ENCODE peak calls at places on chromosomes 6 and 20, in five cellular contexts. A is H1, F is HepG2, X is K562, Z is GM12878. B is an unnamed sample.

GRCh38 chr20:49394264-49394663 is 88.2 kb downstream of the KCNB1 start:
- DNase-seq in Z (no peak), A (no peak), X (no peak), F (no peak), B (no peak)

GRCh38 chr6:87250019-87250418 is 72.4 kb upstream of the SMIM8 start:
- DNase-seq in Z (no peak), A (no peak), X (no peak), F (no peak), B (no peak)

GRCh38 chr20:22466447-22467171 is 117.8 kb downstream of the FOXA2 start:
- DNase-seq in A (no peak), X (no peak), Z (no peak), F (no peak), B (no peak)

GRCh38 chr6:40832691-40833090 is 206.3 kb downstream of the UNC5CL start:
- DNase-seq in F (no peak), X (no peak), A (no peak), Z (no peak), B (no peak)

GRCh38 chr6:167329014-167329413 is 4.1 kb downstream of the TTLL2 start:
- DNase-seq in X (no peak), F (no peak), A (no peak), Z (no peak), B (no peak)

GRCh38 chr6:34030831-34031566 is 114.9 kb downstream of the GRM4 start:
- DNase-seq in X (no peak), Z (no peak), A (no peak), F (no peak), B (no peak)

GRCh38 chr6:53615633-53616449 is 49.7 kb downstream of the KLHL31 start:
- DNase-seq in X (peak), A (no peak), F (peak), Z (no peak), B (peak)

GRCh38 chr6:25296217-25296905 is 17.2 kb downstream of the CARMIL1 start:
- DNase-seq in X (no peak), Z (no peak), A (no peak), F (no peak), B (no peak)

GRCh38 chr6:151704383-151704782 is 103.1 kb upstream of the ESR1 start:
- DNase-seq in F (no peak), A (no peak), X (no peak), Z (no peak), B (no peak)

GRCh38 chr6:110089323-110089722 is 90.1 kb downstream of the WASF1 start:
- DNase-seq in Z (no peak), A (no peak), X (no peak), F (no peak), B (no peak)

GRCh38 chr20:47146703-47147102 is 209.8 kb downstream of the ZMYND8 start:
- DNase-seq in X (no peak), F (peak), A (no peak), Z (no peak), B (no peak)

GRCh38 chr20:44750081-44750805 is 4.6 kb downstream of the KCNK15 start:
- DNase-seq in Z (no peak), X (peak), F (no peak), A (peak), B (no peak)

GRCh38 chr6:28880894-28881780 is 42.6 kb downstream of the TRIM27 start:
- DNase-seq in Z (no peak), A (peak), F (peak), X (peak), B (peak)

GRCh38 chr20:17790308-17790707 is 90.5 kb downstream of the BANF2 start:
- DNase-seq in F (no peak), X (no peak), A (no peak), Z (no peak), B (no peak)

GRCh38 chr20:44151621-44152416 is 35.2 kb downstream of the JPH2 start:
- DNase-seq in F (no peak), A (no peak), Z (no peak), X (no peak), B (peak)

GRCh38 chr20:43949741-43950618 is 35.3 kb downstream of the TOX2 start:
- DNase-seq in F (no peak), Z (peak), A (no peak), X (peak), B (no peak)

GRCh38 chr6:63549076-63549475 is 23.2 kb upstream of the LOC128125822 start:
- DNase-seq in F (no peak), X (no peak), A (no peak), Z (no peak), B (no peak)

GRCh38 chr20:5504061-5504739 is 187.4 kb upstream of the PROKR2 start:
- DNase-seq in A (no peak), X (peak), F (peak), Z (no peak), B (no peak)

GRCh38 chr6:72461144-72461543 is 160.7 kb upstream of the KCNQ5 start:
- DNase-seq in F (no peak), A (no peak), X (no peak), Z (no peak), B (no peak)

GRCh38 chr6:137283940-137284910 is 65.0 kb upstream of the IFNGR1 start:
- DNase-seq in F (peak), Z (peak), A (no peak), X (no peak), B (no peak)

GRCh38 chr6:3615391-3616380 is 135.8 kb downstream of the PXDC1 start:
- DNase-seq in F (no peak), X (no peak), A (no peak), Z (no peak), B (no peak)

GRCh38 chr6:41053056-41053455 is at the start of gene APOBEC2:
- DNase-seq in X (no peak), A (no peak), Z (no peak), F (no peak), B (no peak)

GRCh38 chr20:41300383-41300782 is 17.1 kb downstream of the ZHX3 start:
- DNase-seq in X (no peak), Z (no peak), F (no peak), A (no peak), B (no peak)

GRCh38 chr20:36890586-36890985 is 14.6 kb downstream of the TLDC2 start:
- DNase-seq in Z (no peak), X (no peak), F (no peak), A (no peak), B (no peak)

GRCh38 chr6:116405663-116406329 is 35.0 kb downstream of the DSE start:
- DNase-seq in Z (no peak), X (peak), F (no peak), A (no peak), B (peak)

GRCh38 chr20:45340951-45341350 is 7.3 kb downstream of the SDC4 start:
- DNase-seq in A (no peak), Z (no peak), F (peak), X (no peak), B (no peak)

GRCh38 chr6:165183071-165183470 is 126.3 kb downstream of the C6orf118 start:
- DNase-seq in F (no peak), A (no peak), X (no peak), Z (no peak), B (no peak)

GRCh38 chr20:54339093-54339492 is 131.2 kb downstream of the PFDN4 start:
- DNase-seq in A (no peak), X (no peak), F (no peak), Z (no peak), B (no peak)

GRCh38 chr6:159102373-159103160 is 57.8 kb upstream of the TAGAP start:
- DNase-seq in A (peak), Z (no peak), X (no peak), F (no peak), B (no peak)

GRCh38 chr6:37724530-37725220 is 27.0 kb upstream of the MDGA1 start:
- DNase-seq in F (no peak), X (no peak), Z (no peak), A (no peak), B (no peak)

GRCh38 chr20:55515831-55516230 is 489.5 kb downstream of the CBLN4 start:
- DNase-seq in X (no peak), A (no peak), F (no peak), Z (no peak), B (no peak)

GRCh38 chr6:1745814-1746213 is 136.1 kb downstream of the FOXC1 start:
- DNase-seq in F (no peak), X (no peak), Z (no peak), A (no peak), B (no peak)
- TF ChIP-seq ATF3 in F (no peak), X (no peak), Z (no peak), A (no peak), B (no peak)

GRCh38 chr20:24657211-24657610 is 187.8 kb downstream of the SYNDIG1 start:
- DNase-seq in A (no peak), F (no peak), Z (no peak), X (peak), B (no peak)
- H3K27ac ChIP-seq in A (no peak), F (no peak), Z (no peak), X (no peak), B (no peak)

GRCh38 chr20:19644085-19644484 is 114.0 kb upstream of the RIN2 start:
- DNase-seq in F (no peak), A (no peak), Z (no peak), X (no peak), B (no peak)
- TF ChIP-seq ATF3 in F (no peak), A (no peak), Z (no peak), X (no peak), B (no peak)

DNA sequence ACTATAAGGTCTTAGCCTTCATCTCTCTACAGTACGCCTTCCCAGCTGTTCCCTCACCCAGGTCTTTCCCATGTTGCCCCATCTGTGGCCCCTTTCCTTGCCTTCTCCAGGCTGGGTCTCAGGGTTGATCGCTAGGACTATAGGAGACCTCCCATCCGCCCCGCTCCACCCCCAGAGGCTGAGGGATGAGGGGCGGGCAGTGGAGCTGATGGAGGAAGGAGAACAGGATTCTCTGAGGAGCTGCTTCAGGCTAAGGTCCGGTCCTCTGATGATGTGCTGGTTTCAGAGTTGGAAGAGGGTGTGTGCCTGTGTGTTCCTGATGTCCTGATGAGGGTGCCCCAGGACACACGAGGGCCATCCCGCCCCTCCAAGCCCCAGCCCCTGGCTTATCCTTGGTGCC is 154.8 kb upstream of the QKI start:
- DNase-seq in F (no peak), Z (no peak), X (no peak), A (no peak), B (no peak)
- H3K27ac ChIP-seq in F (no peak), Z (no peak), X (no peak), A (peak), B (no peak)

DNA sequence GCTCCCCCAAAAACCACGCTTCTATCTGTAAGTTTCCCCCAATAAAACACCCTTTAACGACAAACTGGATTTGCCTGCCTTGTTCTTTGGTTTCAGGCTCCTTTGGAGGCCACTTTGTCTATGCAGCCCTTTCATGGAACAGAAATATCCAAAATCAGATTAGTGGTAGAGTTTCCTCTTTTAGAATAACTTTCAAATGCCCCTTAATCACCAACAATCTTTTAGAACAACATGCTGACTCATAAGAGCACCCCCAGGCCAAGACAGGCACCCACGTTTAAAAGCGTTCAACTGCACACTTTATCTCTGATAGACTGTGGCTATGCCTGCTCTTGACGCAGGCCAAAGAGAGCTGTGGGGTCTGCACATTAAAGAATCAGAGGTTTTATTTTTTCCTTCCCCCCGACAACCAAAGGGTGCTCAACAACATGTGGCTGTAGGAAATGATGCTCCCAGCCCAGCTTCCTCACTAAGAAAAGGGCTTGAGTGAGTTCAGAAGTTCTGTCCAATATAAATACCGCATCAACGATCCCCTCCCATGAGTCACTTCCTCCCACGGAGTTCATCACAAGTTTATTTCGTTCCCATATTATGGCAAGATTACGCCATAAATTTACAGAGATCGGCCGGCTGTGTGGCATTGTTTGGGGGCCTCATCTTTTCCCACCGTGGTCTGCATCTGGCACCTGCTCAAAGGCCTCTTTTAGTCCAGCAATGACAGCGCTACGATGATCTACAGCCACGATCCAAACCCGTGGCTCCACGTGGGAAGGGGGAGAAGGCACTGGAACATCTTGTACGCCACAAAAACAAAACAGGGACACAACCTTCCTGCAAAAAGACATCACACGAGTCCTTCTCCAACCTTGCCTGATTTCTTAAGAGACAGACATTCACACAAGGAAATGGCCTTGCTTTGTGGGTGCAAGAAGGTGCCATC is 88.8 kb upstream of the NFATC2 start:
- DNase-seq in A (no peak), Z (no peak), F (peak), X (peak), B (peak)
- TF ChIP-seq ATF3 in A (no peak), Z (no peak), F (no peak), X (peak), B (no peak)

GRCh38 chr6:119481098-119481497 is 131.5 kb upstream of the MAN1A1 start:
- DNase-seq in X (no peak), Z (no peak), F (no peak), A (no peak), B (no peak)

GRCh38 chr6:119470893-119471542 is 121.5 kb upstream of the MAN1A1 start:
- DNase-seq in Z (no peak), A (no peak), F (no peak), X (no peak), B (no peak)

GRCh38 chr6:119479860-119480655 is 130.5 kb upstream of the MAN1A1 start:
- DNase-seq in F (no peak), Z (no peak), A (no peak), X (peak), B (no peak)

GRCh38 chr6:119476554-119476953 is 127.0 kb upstream of the MAN1A1 start:
- DNase-seq in A (no peak), Z (no peak), F (no peak), X (no peak), B (no peak)

GRCh38 chr6:119476024-119476423 is 126.5 kb upstream of the MAN1A1 start:
- DNase-seq in Z (no peak), A (no peak), F (no peak), X (no peak), B (no peak)
- H3K27ac ChIP-seq in Z (no peak), A (no peak), F (no peak), X (peak), B (no peak)

DNA sequence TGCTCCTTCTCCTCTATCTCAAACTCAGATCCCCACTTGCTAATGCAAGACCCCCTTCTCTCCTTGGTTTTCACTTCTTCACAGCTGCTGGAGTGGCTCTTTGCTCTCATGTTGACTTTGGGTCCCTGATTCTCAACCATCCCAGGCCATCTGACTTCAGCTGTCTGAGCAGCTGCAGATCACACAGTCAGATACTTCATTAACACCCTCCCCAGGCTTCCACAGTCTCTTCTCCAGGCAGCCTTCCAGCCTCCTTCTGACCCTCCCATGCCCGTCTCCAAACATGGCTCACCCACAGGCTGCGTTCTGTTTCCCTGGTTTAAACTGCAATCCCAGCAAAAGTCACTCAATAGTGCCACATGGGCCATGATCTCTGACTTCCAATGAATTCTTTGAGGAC is 65.4 kb downstream of the HIVEP2 start:
- DNase-seq in F (no peak), Z (no peak), X (no peak), A (no peak), B (no peak)
- TF ChIP-seq ATF3 in F (no peak), Z (no peak), X (no peak), A (no peak), B (no peak)

GRCh38 chr20:10359621-10360040 is 74.4 kb downstream of the MKKS start:
- DNase-seq in Z (peak), X (no peak), F (no peak), A (no peak), B (no peak)

GRCh38 chr20:10366898-10367419 is 67.1 kb downstream of the MKKS start:
- DNase-seq in F (no peak), X (no peak), A (no peak), Z (no peak), B (no peak)

GRCh38 chr20:10360878-10361277 is 73.1 kb downstream of the MKKS start:
- DNase-seq in F (no peak), Z (no peak), X (no peak), A (no peak), B (no peak)

GRCh38 chr20:10357974-10358373 is 76.0 kb downstream of the MKKS start:
- DNase-seq in A (no peak), F (no peak), Z (no peak), X (no peak), B (no peak)

GRCh38 chr20:10362674-10363073 is 71.3 kb downstream of the MKKS start:
- DNase-seq in F (no peak), Z (peak), X (no peak), A (no peak), B (no peak)
- H3K27ac ChIP-seq in F (no peak), Z (no peak), X (no peak), A (no peak), B (no peak)

DNA sequence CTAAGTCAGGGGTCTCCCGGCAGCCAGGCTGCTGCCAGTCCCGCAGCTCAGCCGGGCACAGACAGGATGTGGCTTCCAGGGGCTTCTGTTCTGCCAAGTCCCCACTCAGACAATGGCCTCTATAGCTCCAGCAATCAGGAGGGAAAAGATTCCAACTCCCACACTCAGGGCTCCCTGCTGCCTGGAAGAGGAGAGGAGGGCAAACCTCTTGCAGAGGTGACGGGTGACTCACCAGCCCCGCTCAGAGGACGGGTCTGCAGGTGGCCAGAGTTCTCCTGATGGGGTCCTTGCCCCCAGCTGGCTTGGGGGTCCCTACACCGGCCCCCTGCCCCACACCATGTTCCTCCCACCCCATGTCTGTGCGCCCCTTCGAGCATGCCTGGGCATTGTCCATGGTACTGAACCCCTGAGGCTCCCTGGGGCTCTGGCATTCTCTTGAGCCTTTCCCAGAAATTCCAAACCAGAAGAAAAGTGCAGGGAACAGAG is 32.6 kb downstream of the NTSR1 start:
- DNase-seq in X (no peak), Z (no peak), F (no peak), A (peak), B (no peak)
- TF ChIP-seq ATF3 in X (no peak), Z (no peak), F (no peak), A (no peak), B (no peak)

DNA sequence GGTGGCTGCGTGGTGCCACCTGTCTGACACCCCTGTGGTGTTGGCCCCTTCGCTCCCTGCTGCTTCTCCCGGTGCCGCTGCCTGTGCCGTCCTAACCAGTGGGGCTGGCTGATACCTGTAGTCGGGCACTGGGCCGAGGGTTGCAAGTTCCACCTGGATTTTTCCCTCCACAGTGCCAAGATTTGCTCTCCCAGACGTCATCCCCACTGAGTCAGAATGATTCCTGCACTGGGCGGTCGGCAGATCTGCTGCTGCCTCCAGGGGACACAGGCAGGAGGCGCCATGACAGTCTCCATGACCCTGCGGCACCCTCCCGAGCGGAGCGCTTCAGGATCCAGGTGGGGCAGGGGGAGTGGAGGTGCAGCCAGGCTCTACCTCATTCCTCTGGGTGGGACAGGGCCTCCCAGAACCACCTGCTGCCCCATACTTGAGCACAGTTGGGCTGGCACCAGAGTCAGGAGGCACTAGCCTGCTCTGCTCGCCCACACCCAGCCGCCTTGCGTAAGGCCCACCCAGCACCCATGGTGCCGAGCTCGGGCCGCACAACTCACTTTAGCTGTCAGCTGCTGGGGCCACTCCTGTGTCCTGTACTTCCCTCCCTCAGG is 60.2 kb downstream of the TCP11 start:
- DNase-seq in F (no peak), A (no peak), Z (no peak), X (no peak), B (no peak)
- H3K27ac ChIP-seq in F (no peak), A (no peak), Z (no peak), X (no peak), B (no peak)

B was measured in HCT116.